ENCODE peak calls at places on chromosomes 3 and 15, in ten cellular contexts. P is astrocyte, F is suprapubic skin, Z is hepatocyte, T is body of pancreas, M is right lobe of liver, J is PC-9, L is left ventricle myocardium inferior, D is aorta, O is heart left ventricle. C is an unnamed sample. For H3K9me3 and H3K27me3, the result is how much of the 10 kb centered on the place peaks cover.

GRCh38 chr3:10744098-10744465 is 71.9 kb upstream of the SLC6A11 start:
- DNase-seq in J (peak), T (no peak), M (no peak), P (no peak), D (no peak), L (no peak), O (no peak), F (no peak), Z (no peak), C (no peak)

GRCh38 chr3:134449277-134449676 is 36.5 kb downstream of the ANAPC13 start:
- DNase-seq in D (no peak), L (no peak), F (no peak), J (no peak), O (no peak), Z (no peak), T (peak), M (peak), P (no peak), C (peak)

GRCh38 chr15:68503791-68504720 is 72.1 kb upstream of the ITGA11 start:
- DNase-seq in J (no peak), D (no peak), F (peak), L (no peak), M (no peak), O (peak), Z (no peak), P (peak), T (no peak), C (no peak)

GRCh38 chr3:194328080-194328571 is 23.0 kb downstream of the CPN2 start:
- DNase-seq in M (no peak), F (no peak), Z (no peak), T (peak), J (peak), O (no peak), L (no peak), D (no peak), P (peak), C (no peak)

GRCh38 chr3:185175370-185175987 is 22.6 kb upstream of the C3orf70 start:
- DNase-seq in F (no peak), Z (peak), P (no peak), M (peak), D (peak), O (peak), L (peak), T (no peak), J (no peak), C (peak)

GRCh38 chr15:63970723-63971426 is 75.4 kb downstream of the DAPK2 start:
- DNase-seq in O (no peak), L (no peak), T (no peak), M (peak), D (no peak), P (no peak), F (no peak), Z (no peak), J (no peak), C (no peak)

GRCh38 chr15:51181221-51181620 is 86.5 kb upstream of the TNFAIP8L3 start:
- DNase-seq in Z (no peak), P (no peak), M (no peak), L (no peak), F (no peak), J (no peak), O (no peak), D (no peak), T (no peak), C (no peak)

GRCh38 chr15:31047437-31047836 is 54.1 kb downstream of the TRPM1 start:
- DNase-seq in T (no peak), F (no peak), O (no peak), P (no peak), J (no peak), L (no peak), Z (no peak), M (no peak), D (no peak), C (no peak)

GRCh38 chr3:123246846-123247245 is 45.1 kb downstream of the SEC22A start:
- DNase-seq in J (no peak), T (no peak), L (no peak), P (no peak), D (no peak), Z (no peak), O (no peak), M (peak), F (no peak), C (no peak)

GRCh38 chr3:4643904-4644547 is 150.9 kb downstream of the ITPR1 start:
- DNase-seq in F (no peak), P (no peak), D (no peak), L (no peak), J (no peak), O (no peak), Z (no peak), T (peak), M (no peak), C (no peak)

DNA sequence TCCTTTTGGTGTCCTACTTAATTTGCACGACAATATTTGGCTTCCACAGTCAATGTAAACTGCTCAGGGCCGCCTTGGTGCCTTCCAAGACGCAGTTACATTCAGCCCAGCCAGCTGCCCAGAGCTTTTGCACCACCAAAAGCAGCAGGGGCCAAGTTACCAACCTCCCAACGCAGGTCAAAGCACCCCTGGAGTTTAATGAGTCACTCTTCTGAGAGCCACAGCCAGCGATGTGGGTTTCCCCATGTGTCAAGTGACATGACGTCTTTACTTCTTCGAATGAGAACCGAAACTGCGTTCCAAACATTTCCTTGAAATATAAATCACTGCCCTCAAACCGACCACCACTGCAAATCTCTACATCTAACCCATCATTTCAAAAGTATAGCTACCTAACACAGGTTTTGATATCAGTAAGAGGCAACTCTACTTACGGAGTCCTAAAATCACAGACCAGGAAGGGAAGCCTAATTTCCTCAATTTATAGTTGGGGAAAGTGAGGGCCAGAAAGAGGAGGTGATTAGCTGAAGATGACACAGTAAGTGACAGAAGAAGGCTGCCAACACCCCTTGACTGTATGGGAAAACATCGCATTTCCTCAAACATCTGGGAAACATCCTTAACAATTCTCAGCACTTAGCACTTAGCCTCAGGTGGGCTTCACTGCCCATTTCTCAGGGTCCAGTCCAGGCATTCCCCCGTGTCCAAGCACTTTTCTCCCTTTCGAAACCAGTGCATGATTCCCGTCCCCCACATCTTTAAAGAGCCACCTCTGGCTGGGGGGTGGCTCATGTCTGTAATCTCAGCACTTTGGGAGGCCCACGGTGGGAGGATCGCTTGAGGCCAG is 24.5 kb downstream of the MB21D2 start:
- DNase-seq in T (peak), F (no peak), O (peak), J (peak), M (no peak), Z (peak), L (no peak), D (no peak), P (peak), C (peak)
- H3K9me3 ChIP-seq in T (under half), F (under half), O (under half), J (under half), M (under half), Z (under half), L (under half), D (under half), P (under half), C (under half)

GRCh38 chr15:71071529-71071928 is 43.7 kb upstream of the THSD4 start:
- DNase-seq in L (no peak), F (no peak), D (no peak), O (no peak), Z (no peak), T (no peak), J (no peak), M (no peak), P (no peak), C (no peak)
- H3K27me3 ChIP-seq in L (under half), F (under half), D (under half), O (under half), Z (under half), T (under half), J (under half), M (under half), P (under half), C (under half)

GRCh38 chr3:140931-141330 is 55.6 kb upstream of the CHL1 start:
- DNase-seq in T (no peak), F (no peak), D (no peak), L (no peak), Z (no peak), J (no peak), O (no peak), P (no peak), M (no peak), C (no peak)
- H3K9me3 ChIP-seq in T (under half), F (under half), D (under half), L (under half), Z (under half), J (under half), O (under half), P (under half), M (under half), C (under half)

DNA sequence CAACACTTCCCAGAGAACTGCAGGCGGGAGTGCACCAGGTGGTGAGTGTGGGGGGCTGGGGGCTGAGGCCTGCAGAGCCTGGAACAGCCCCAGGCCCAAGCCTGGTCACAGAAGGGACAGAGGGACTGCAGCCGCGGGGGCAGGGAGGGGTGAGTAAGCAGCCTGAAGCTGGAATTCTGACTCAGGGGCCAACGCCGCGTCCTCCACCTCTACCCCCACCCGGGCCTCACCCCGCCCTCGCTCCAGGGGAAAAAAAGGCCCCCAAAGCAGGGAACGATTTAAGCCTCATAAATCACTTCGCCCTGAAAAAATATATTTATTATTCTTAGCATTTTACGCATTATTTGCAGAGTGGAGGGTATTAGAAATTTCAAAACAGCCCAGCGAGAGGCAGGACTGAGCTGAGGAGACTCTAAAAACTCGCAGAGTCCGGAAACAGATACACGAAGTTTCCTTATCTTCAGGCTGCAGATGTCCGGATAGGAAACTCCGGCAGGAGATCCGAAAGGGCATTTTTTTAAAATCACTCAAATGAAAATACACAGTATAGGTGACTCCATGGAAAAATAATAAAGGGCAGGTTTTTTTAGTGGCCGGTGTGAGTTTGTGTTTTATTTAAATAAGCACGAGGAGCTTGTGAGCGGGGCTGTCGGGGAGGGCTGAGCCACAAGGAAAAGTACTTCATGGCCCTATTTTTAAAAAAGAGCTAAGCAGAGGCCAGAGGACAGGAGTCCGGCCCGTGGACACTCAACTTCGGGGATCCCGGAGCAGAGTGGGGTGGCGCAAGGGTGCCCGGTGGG is 9.9 kb downstream of the GATA2 start:
- DNase-seq in J (peak), L (no peak), F (no peak), M (no peak), Z (peak), O (peak), P (peak), T (no peak), D (peak), C (peak)
- H3K27me3 ChIP-seq in J (under half), L (half or more), F (half or more), M (under half), Z (half or more), O (half or more), P (half or more), T (under half), D (under half), C (under half)

DNA sequence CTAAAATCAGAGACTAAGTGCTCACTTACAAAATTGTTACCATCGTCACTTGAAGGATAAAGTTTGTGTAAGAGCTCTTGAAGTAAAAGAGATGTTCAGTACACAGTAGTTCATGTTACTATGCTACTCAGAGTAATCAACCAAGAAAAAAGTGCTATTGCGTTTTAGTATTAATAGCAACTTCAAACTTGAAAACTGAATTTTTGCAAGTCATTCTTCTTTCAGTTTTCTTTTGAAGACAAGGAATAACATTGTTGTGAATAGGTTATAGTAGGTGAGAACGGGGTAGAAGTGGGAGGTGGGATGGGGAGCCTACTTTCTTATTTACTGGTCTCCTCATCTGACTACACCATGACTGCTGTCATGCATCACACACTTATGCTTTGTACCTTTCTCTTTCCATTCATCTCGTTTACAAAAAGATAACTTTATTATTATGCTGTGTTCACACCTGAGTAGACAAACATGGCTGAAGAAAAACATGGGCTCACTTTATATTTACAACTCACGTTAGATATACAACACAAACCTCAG is 39.3 kb upstream of the P3H2 start:
- DNase-seq in F (no peak), D (no peak), O (no peak), P (no peak), M (no peak), L (no peak), T (no peak), Z (no peak), J (no peak), C (no peak)
- H3K9me3 ChIP-seq in F (under half), D (under half), O (under half), P (under half), M (under half), L (under half), T (under half), Z (under half), J (under half), C (under half)

DNA sequence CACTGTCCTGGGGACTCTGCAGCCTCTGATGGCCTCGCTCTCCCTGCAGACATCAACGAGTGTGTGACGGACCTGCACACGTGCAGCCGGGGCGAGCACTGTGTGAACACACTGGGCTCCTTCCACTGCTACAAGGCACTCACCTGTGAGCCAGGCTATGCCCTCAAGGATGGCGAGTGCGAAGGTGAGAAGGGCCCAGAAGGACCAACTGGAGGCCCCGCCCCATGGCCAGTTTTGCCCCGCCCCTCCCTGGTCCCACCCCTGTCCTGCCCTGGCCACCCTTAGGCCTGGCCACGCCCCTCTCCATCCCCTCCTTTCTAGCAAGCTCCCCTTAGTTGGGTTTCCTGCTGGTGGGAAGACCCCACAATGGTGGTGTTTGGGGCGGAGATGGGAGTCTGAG is 77.5 kb downstream of the FBLN2 start:
- DNase-seq in L (no peak), Z (no peak), P (no peak), D (peak), F (no peak), J (no peak), O (no peak), M (no peak), T (no peak), C (no peak)
- H3K27me3 ChIP-seq in L (under half), Z (under half), P (under half), D (under half), F (under half), J (under half), O (under half), M (under half), T (under half), C (under half)

GRCh38 chr3:60779637-60780036 is 471.6 kb downstream of the FHIT start:
- DNase-seq in T (no peak), F (no peak), L (no peak), M (no peak), P (no peak), D (no peak), J (no peak), Z (no peak), O (no peak), C (no peak)

GRCh38 chr3:60774617-60775016 is 476.6 kb downstream of the FHIT start:
- DNase-seq in F (no peak), M (no peak), T (no peak), D (no peak), Z (no peak), P (no peak), O (no peak), J (no peak), L (no peak), C (no peak)

GRCh38 chr3:60770532-60770931 is 480.7 kb downstream of the FHIT start:
- DNase-seq in O (no peak), J (peak), L (no peak), P (no peak), M (no peak), Z (no peak), F (no peak), T (peak), D (no peak), C (no peak)

GRCh38 chr3:60772584-60772983 is 478.7 kb downstream of the FHIT start:
- DNase-seq in F (no peak), Z (no peak), L (no peak), D (no peak), J (no peak), M (no peak), P (no peak), O (no peak), T (no peak), C (no peak)

GRCh38 chr3:60775956-60776355 is 475.3 kb downstream of the FHIT start:
- DNase-seq in T (no peak), Z (no peak), J (no peak), P (no peak), F (no peak), L (no peak), O (no peak), D (no peak), M (no peak), C (no peak)
- H3K9me3 ChIP-seq in T (under half), Z (under half), J (under half), P (under half), F (under half), L (under half), O (under half), D (under half), M (under half), C (under half)

DNA sequence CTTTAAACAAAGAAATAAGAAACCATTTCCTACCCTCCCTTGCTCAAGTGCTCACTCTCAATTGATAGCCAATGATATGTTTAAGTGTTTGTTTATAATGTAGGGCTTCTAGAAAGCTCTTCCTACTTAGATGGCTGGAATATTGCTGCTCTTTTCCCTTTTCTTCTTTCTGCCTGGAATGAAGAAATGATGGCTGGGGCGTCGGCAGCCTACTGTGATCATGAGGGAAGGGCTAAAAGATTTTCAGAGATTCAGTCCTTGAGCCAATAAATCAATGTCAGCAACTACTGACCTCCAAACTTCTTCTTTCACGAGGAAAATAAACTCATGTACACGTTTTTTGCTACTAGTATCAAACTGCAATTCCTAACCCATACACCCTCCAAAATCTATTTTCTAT is 2.1 kb upstream of the GPR27 start:
- DNase-seq in T (no peak), Z (no peak), F (no peak), P (no peak), J (no peak), M (no peak), L (no peak), D (no peak), O (no peak), C (no peak)
- H3K27me3 ChIP-seq in T (under half), Z (under half), F (under half), P (under half), J (under half), M (under half), L (under half), D (under half), O (under half), C (under half)